ENCODE peak calls at places on chromosomes 11 and 22, in five cellular contexts. A is OCI-LY7, E is H1, N is heart left ventricle, X is Caco-2. I is an unnamed sample.
A peak's percentile ranks its signal among the peaks of the same experiment; 100 is the strongest.

GRCh38 chr11:637593-638507 is 781 bp downstream of the DRD4 start:
- DNase-seq in E (peak; percentile 70), N (no peak), A (no peak), X (no peak), I (peak; percentile 71)

GRCh38 chr11:114397349-114397982 is 2.8 kb downstream of the C11orf71 start:
- DNase-seq in N (no peak), A (no peak), X (no peak), E (no peak), I (no peak)

GRCh38 chr11:120807414-120808150 is 216.3 kb upstream of the TBCEL start:
- DNase-seq in A (no peak), E (no peak), N (no peak), X (peak; percentile 63), I (peak; percentile 85)

GRCh38 chr11:130162733-130163132 is 3.2 kb downstream of the ST14 start:
- DNase-seq in A (peak; percentile 58), X (no peak), N (no peak), E (no peak), I (no peak)

GRCh38 chr11:19715373-19715772 is 2.7 kb downstream of the NAV2 start:
- DNase-seq in N (no peak), A (no peak), E (no peak), X (no peak), I (no peak)

GRCh38 chr11:10639350-10639749 is 54.2 kb downstream of the IRAG1 start:
- DNase-seq in N (no peak), E (no peak), X (no peak), A (no peak), I (no peak)

GRCh38 chr11:17389205-17389956 is 922 bp upstream of the KCNJ11 start:
- DNase-seq in X (peak; percentile 76), E (peak; percentile 92), N (peak; percentile 84), A (peak; percentile 87), I (peak; percentile 93)

GRCh38 chr11:125170406-125171031 is 6.0 kb downstream of the PKNOX2 start:
- DNase-seq in N (peak; percentile 77), E (no peak), A (no peak), X (peak; percentile 26), I (peak; percentile 86)

GRCh38 chr11:84685976-84686375 is 941.2 kb downstream of the DLG2 start:
- DNase-seq in A (no peak), E (no peak), N (no peak), X (no peak), I (no peak)

GRCh38 chr11:47083913-47084312 is 92.8 kb downstream of the ARFGAP2 start:
- DNase-seq in E (no peak), N (no peak), A (no peak), X (no peak), I (no peak)

GRCh38 chr11:44029507-44029845 is 18.3 kb upstream of the ACCSL start:
- DNase-seq in N (no peak), A (no peak), X (no peak), E (no peak), I (no peak)

GRCh38 chr22:46934746-46935491 is 172.5 kb downstream of the TBC1D22A start:
- DNase-seq in A (no peak), X (peak; percentile 81), E (peak; percentile 42), N (no peak), I (no peak)

GRCh38 chr22:43090130-43090789 is 1.1 kb upstream of the TTLL1 start:
- DNase-seq in A (peak; percentile 87), E (no peak), N (no peak), X (peak; percentile 67), I (peak; percentile 79)

DNA sequence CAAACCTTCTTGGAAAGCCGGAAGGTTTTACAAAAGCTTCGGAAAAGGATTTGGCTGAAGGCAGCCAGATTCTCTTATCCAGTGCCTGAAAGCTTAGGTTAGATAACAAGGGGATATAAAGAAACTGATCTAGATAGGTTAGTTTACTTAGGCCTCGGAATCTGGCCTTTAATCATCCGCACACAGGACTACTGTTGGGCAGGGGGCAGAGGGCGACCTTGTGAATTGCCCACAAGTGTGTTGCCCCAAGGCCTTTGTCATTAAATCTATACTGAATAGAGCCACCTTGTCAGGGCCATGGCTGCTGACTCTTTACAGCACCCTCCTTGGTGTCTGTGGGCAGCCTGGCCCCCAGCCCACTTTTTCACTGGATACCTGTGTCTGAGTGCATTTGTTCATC is 9.7 kb upstream of the MTMR2 start:
- DNase-seq in A (no peak), X (peak; percentile 61), E (no peak), N (no peak), I (peak; percentile 29)
- H3K9me3 ChIP-seq in A (no peaks in the 10 kb centered on the region), X (peaks cover 36% of the 10 kb centered on the region), E (no peaks in the 10 kb centered on the region), N (peaks cover 39% of the 10 kb centered on the region), I (no peaks in the 10 kb centered on the region)

DNA sequence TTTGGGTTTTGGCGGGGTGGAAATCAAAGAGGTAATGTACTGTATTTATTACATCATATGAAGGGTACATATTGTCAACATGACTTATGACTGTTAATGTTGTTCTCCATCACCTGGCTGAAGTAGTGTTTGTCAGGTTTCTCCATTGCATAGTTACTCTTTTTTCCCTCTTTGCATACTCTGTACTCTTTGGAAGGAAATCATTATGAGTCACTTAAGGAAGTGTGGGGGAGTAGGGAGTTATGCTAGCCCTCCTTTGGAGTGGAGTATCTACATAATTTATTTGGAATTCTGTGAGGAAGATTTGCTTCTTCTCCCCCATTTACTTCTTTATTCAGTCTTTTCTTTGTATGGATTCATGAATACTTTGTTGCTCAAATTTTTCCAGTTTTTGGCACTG is 3.6 kb upstream of the PGR start:
- DNase-seq in E (no peak), X (no peak), N (no peak), A (no peak), I (no peak)
- H3K9me3 ChIP-seq in E (no peaks in the 10 kb centered on the region), X (no peaks in the 10 kb centered on the region), N (no peaks in the 10 kb centered on the region), A (no peaks in the 10 kb centered on the region), I (no peaks in the 10 kb centered on the region)

GRCh38 chr11:97993565-97993964 is 1027.2 kb upstream of the CNTN5 start:
- DNase-seq in X (no peak), E (no peak), A (no peak), N (no peak), I (no peak)

GRCh38 chr11:97990162-97990920 is 1030.4 kb upstream of the CNTN5 start:
- DNase-seq in N (no peak), E (no peak), A (no peak), X (no peak), I (no peak)

GRCh38 chr11:97989121-97989520 is 1031.6 kb upstream of the CNTN5 start:
- DNase-seq in E (no peak), N (no peak), X (no peak), A (no peak), I (no peak)
- H3K9me3 ChIP-seq in E (no peaks in the 10 kb centered on the region), N (no peaks in the 10 kb centered on the region), X (no peaks in the 10 kb centered on the region), A (no peaks in the 10 kb centered on the region), I (no peaks in the 10 kb centered on the region)

GRCh38 chr11:82631722-82632630 is 101.7 kb downstream of the FAM181B start:
- DNase-seq in E (no peak), A (no peak), N (no peak), X (no peak), I (no peak)

GRCh38 chr11:82636620-82637019 is 97.0 kb downstream of the FAM181B start:
- DNase-seq in X (no peak), E (no peak), N (no peak), A (no peak), I (no peak)

DNA sequence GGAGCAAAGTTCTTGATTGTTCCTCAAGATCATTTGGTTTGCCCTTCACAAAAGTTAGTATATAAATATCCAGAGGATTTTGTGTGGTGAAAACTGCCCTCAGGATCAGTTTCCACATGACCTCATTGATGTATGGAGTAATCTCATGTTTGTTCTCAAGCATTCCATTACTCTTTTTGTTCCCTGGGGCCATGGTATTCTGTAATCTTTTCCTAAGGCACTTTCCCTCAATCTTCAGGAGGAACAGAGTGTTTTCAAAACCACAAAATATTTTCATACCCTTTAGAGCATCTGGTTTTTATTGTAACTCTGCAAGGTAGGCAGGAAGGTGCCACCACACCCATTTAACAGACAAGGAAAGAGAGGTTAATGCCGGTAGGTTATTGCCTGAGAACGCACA is 99.6 kb downstream of the FAM181B start:
- DNase-seq in N (no peak), X (no peak), A (no peak), E (no peak), I (no peak)
- H3K9me3 ChIP-seq in N (peaks cover 3% of the 10 kb centered on the region), X (peaks cover 4% of the 10 kb centered on the region), A (no peaks in the 10 kb centered on the region), E (no peaks in the 10 kb centered on the region), I (no peaks in the 10 kb centered on the region)

DNA sequence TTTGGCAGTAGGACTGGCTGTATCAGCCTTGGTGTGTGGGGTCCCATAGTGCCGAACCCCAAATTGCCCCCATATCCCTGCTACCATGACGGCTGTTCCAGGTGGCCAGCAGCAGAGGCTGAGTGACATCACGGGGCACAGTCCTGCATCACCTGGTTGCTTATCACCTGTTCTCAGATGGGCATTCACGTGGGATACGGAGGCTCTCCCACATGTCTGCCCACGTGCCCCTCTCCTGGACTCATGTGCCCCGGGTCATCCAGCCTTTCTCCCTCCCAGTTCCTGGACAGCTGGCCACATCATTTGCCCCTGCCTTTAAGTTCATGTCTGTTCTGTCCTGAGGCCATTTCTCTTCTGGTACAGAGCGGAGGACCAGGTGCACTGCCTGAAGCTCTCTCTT is 431.0 kb upstream of the B3GAT1 start:
- DNase-seq in X (no peak), A (no peak), N (no peak), E (peak; percentile 28), I (no peak)
- H3K9me3 ChIP-seq in X (no peaks in the 10 kb centered on the region), A (no peaks in the 10 kb centered on the region), N (no peaks in the 10 kb centered on the region), E (no peaks in the 10 kb centered on the region), I (no peaks in the 10 kb centered on the region)

I was measured in kidney.